ENCODE peak calls at places on chromosome 1, in nine cellular contexts. N is activated CD4-positive, alpha-beta T cell treated with anti-CD3 and anti-CD28 coated beads, Interleukin-2, amount 10 ng/mL, durations not matched to agents 7 days and 5 days; U is choroid plexus epithelial cell; T is NAMALWA; W is substantia nigra; B is caudate nucleus; V is breast epithelium; I is GM20000; M is GM13977. D is an unnamed sample.

GRCh38 chr1:94104776-94105462 is 16.0 kb downstream of the ABCA4 start:
- DNase-seq in N (no peak), U (no peak), T (no peak), W (no peak), B (no peak), V (no peak), I (no peak), M (no peak), D (no peak)

GRCh38 chr1:175511496-175511895 is 231.9 kb downstream of the TNR start:
- DNase-seq in N (no peak), U (no peak), T (no peak), W (no peak), B (no peak), V (no peak), I (peak), M (peak), D (no peak)

GRCh38 chr1:233238884-233239432 is 56.6 kb downstream of the PCNX2 start:
- DNase-seq in N (no peak), U (peak), T (peak), W (no peak), B (no peak), V (no peak), I (no peak), M (no peak), D (no peak)

GRCh38 chr1:23178414-23178813 is 9.8 kb upstream of the LUZP1 start:
- DNase-seq in N (no peak), U (no peak), T (no peak), W (no peak), B (no peak), V (no peak), I (no peak), M (no peak), D (no peak)

GRCh38 chr1:3631330-3631729 is 6.5 kb downstream of the TPRG1L start:
- DNase-seq in N (no peak), U (no peak), T (no peak), W (no peak), B (no peak), V (no peak), I (no peak), M (no peak), D (no peak)

GRCh38 chr1:64112281-64112680 is 91.1 kb upstream of the UBE2U start:
- DNase-seq in N (no peak), U (peak), T (no peak), W (no peak), B (no peak), V (no peak), I (no peak), M (no peak), D (no peak)

GRCh38 chr1:207612762-207613161 is 32.2 kb upstream of the CR1L start:
- DNase-seq in N (no peak), U (no peak), T (no peak), W (no peak), B (no peak), V (no peak), I (no peak), M (no peak), D (no peak)

GRCh38 chr1:113978863-113979702 is at the start of gene OLFML3:
- DNase-seq in N (peak), U (peak), T (peak), W (no peak), B (no peak), V (peak), I (peak), M (peak), D (peak)

GRCh38 chr1:112743174-112744018 is 28.3 kb upstream of the PPM1J start:
- DNase-seq in N (no peak), U (peak), T (no peak), W (no peak), B (no peak), V (no peak), I (no peak), M (no peak), D (no peak)

GRCh38 chr1:109776911-109777310 is 13.2 kb upstream of the EPS8L3 start:
- DNase-seq in N (peak), U (peak), T (peak), W (peak), B (peak), V (peak), I (peak), M (peak), D (peak)

GRCh38 chr1:55421317-55421716 is 206.2 kb upstream of the USP24 start:
- DNase-seq in N (no peak), U (no peak), T (no peak), W (no peak), B (no peak), V (no peak), I (no peak), M (no peak), D (no peak)

D was measured in nucleus accumbens.